ENCODE peak calls at places on chromosomes 7 and 10, in six cellular contexts. Y is stimulated activated effector memory CD8-positive, alpha-beta T cell treated with anti-CD3 and anti-CD28 coated beads, Interleukin-12 subunit alpha, Interleukin-12 subunit beta, amount 100 ng/mL, for 72 hours; W is activated T-cell treated with anti-CD3 and anti-CD28 coated beads, Interleukin-2, amount 50 U/mL, for 4 hours; L is stimulated activated CD4-positive, alpha-beta T cell treated with anti-CD3 and anti-CD28 coated beads, Interleukin-4, amount 100 ng/mL, for 1 hour; G is renal cortical epithelial cell; P is GM04503. M is an unnamed sample.
A peak's percentile ranks its signal among the peaks of the same experiment; 100 is the strongest.

GRCh38 chr7:51316262-51316665 is 345 bp downstream of the COBL start:
- DNase-seq in Y (no peak), W (no peak), L (no peak), G (no peak), P (no peak), M (no peak)

GRCh38 chr10:80516506-80517075 is 21.1 kb upstream of the SH2D4B start:
- DNase-seq in Y (no peak), W (no peak), L (no peak), G (no peak), P (no peak), M (no peak)

GRCh38 chr10:54259104-54259503 is 541.9 kb downstream of the PCDH15 start:
- DNase-seq in Y (no peak), W (no peak), L (no peak), G (no peak), P (no peak), M (no peak)

GRCh38 chr10:73553316-73553715 is 37.8 kb downstream of the USP54 start:
- DNase-seq in Y (no peak), W (no peak), L (no peak), G (no peak), P (no peak), M (no peak)

GRCh38 chr10:5632430-5632829 is 34.0 kb downstream of the ASB13 start:
- DNase-seq in Y (no peak), W (no peak), L (no peak), G (peak; percentile 98), P (no peak), M (no peak)

GRCh38 chr7:100875356-100875751 is 451 bp downstream of the SRRT start:
- DNase-seq in Y (no peak), W (no peak), L (no peak), G (no peak), P (no peak), M (no peak)

GRCh38 chr10:30935078-30935477 is 96.6 kb downstream of the ZNF438 start:
- DNase-seq in Y (no peak), W (no peak), L (no peak), G (no peak), P (no peak), M (no peak)

GRCh38 chr10:97321807-97322195 is 2.7 kb downstream of the FRAT1 start:
- DNase-seq in Y (no peak), W (no peak), L (no peak), G (no peak), P (no peak), M (no peak)

GRCh38 chr10:64733980-64734379 is 1212.8 kb downstream of the REEP3 start:
- DNase-seq in Y (no peak), W (no peak), L (no peak), G (peak; percentile 59), P (no peak), M (no peak)

GRCh38 chr10:73860050-73860491 is 14.3 kb downstream of the CAMK2G start:
- DNase-seq in Y (no peak), W (no peak), L (no peak), G (no peak), P (no peak), M (no peak)

GRCh38 chr7:22586806-22587180 is 86.8 kb upstream of the STEAP1B start:
- DNase-seq in Y (no peak), W (no peak), L (no peak), G (peak; percentile 83), P (no peak), M (no peak)

GRCh38 chr10:5735119-5735518 is 50.5 kb downstream of the TASOR2 start:
- DNase-seq in Y (no peak), W (no peak), L (no peak), G (no peak), P (no peak), M (no peak)

GRCh38 chr7:140214075-140214684 is 37.4 kb upstream of the KDM7A start:
- DNase-seq in Y (no peak), W (no peak), L (no peak), G (peak; percentile 92), P (no peak), M (no peak)

GRCh38 chr7:22688034-22688433 is 39.0 kb upstream of the IL6 start:
- DNase-seq in Y (no peak), W (no peak), L (no peak), G (no peak), P (no peak), M (no peak)

GRCh38 chr10:112821042-112821441 is 129.0 kb upstream of the TCF7L2 start:
- DNase-seq in Y (no peak), W (no peak), L (no peak), G (no peak), P (no peak), M (no peak)

GRCh38 chr10:97570146-97570788 is 2.3 kb upstream of the ANKRD2 start:
- DNase-seq in Y (no peak), W (no peak), L (no peak), G (no peak), P (no peak), M (no peak)

GRCh38 chr10:47035447-47036337 is 124.5 kb downstream of the PTPN20 start:
- DNase-seq in Y (no peak), W (no peak), L (no peak), G (no peak), P (no peak), M (no peak)

GRCh38 chr7:134547738-134548054 is 1.2 kb upstream of the AKR1B15 start:
- DNase-seq in Y (no peak), W (no peak), L (no peak), G (peak; percentile 68), P (no peak), M (no peak)

GRCh38 chr10:7551289-7551688 is 115.5 kb downstream of the ITIH5 start:
- DNase-seq in Y (no peak), W (no peak), L (no peak), G (no peak), P (no peak), M (no peak)

GRCh38 chr10:124917168-124917938 is 24.6 kb upstream of the ZRANB1 start:
- DNase-seq in Y (peak; percentile 7), W (peak; percentile 15), L (peak; percentile 30), G (peak; percentile 41), P (no peak), M (peak; percentile 29)

GRCh38 chr10:47296111-47296894 is 3.7 kb upstream of the GDF10 start:
- DNase-seq in Y (no peak), W (no peak), L (no peak), G (no peak), P (no peak), M (no peak)

GRCh38 chr10:4529266-4529665 is 296.7 kb upstream of the AKR1E2 start:
- DNase-seq in Y (no peak), W (no peak), L (no peak), G (no peak), P (no peak), M (no peak)

GRCh38 chr10:77049896-77050295 is 587.7 kb downstream of the KCNMA1 start:
- DNase-seq in Y (no peak), W (no peak), L (no peak), G (no peak), P (peak; percentile 17), M (no peak)

GRCh38 chr7:66832531-66833351 is 88.3 kb upstream of the TMEM248 start:
- DNase-seq in Y (no peak), W (no peak), L (no peak), G (no peak), P (no peak), M (no peak)

GRCh38 chr7:44287488-44288380 is 37.7 kb downstream of the CAMK2B start:
- DNase-seq in Y (no peak), W (peak; percentile 2), L (no peak), G (no peak), P (no peak), M (no peak)

GRCh38 chr10:23343591-23344225 is 889 bp downstream of the C10orf67 start:
- DNase-seq in Y (no peak), W (peak; percentile 64), L (peak; percentile 66), G (peak; percentile 52), P (no peak), M (no peak)

GRCh38 chr10:5564537-5565204 is 39.9 kb downstream of the CALML3 start:
- DNase-seq in Y (no peak), W (no peak), L (peak; percentile 14), G (no peak), P (no peak), M (no peak)

GRCh38 chr7:18792866-18793595 is 297.5 kb downstream of the HDAC9 start:
- DNase-seq in Y (no peak), W (no peak), L (no peak), G (peak; percentile 69), P (no peak), M (no peak)

GRCh38 chr7:3301831-3302618 is 973 bp downstream of the SDK1 start:
- DNase-seq in Y (no peak), W (peak; percentile 9), L (peak; percentile 14), G (peak; percentile 50), P (no peak), M (no peak)

GRCh38 chr7:30697716-30698460 is 15.6 kb upstream of the CRHR2 start:
- DNase-seq in Y (no peak), W (no peak), L (no peak), G (no peak), P (no peak), M (no peak)

GRCh38 chr10:6204341-6205191 is 1.8 kb downstream of the PFKFB3 start:
- DNase-seq in Y (no peak), W (no peak), L (peak; percentile 14), G (peak; percentile 50), P (no peak), M (no peak)

GRCh38 chr10:79322616-79323566 is 24.4 kb upstream of the PPIF start:
- DNase-seq in Y (peak; percentile 53), W (peak; percentile 68), L (peak; percentile 64), G (peak; percentile 68), P (peak; percentile 78), M (peak; percentile 72)

GRCh38 chr10:132175907-132176581 is 10.7 kb upstream of the DPYSL4 start:
- DNase-seq in Y (no peak), W (no peak), L (no peak), G (no peak), P (no peak), M (no peak)

GRCh38 chr7:132755538-132756481 is 179.5 kb upstream of the PLXNA4 start:
- DNase-seq in Y (no peak), W (no peak), L (no peak), G (no peak), P (no peak), M (no peak)

GRCh38 chr7:517848-518629 is 1.6 kb downstream of the PDGFA start:
- DNase-seq in Y (no peak), W (no peak), L (peak; percentile 22), G (no peak), P (no peak), M (no peak)